ENCODE peak calls at places on chromosome 5, in seven cellular contexts. Y, R, K, Z, Q, A and S are unnamed samples.

GRCh38 chr5:38835887-38836286 is 9.9 kb upstream of the OSMR start:
- DNase-seq in A (no peak), Z (no peak), K (peak; percentile 34), R (no peak), Y (peak; percentile 19), Q (peak; percentile 33), S (no peak)

GRCh38 chr5:72556351-72557146 is 49.3 kb upstream of the ZNF366 start:
- DNase-seq in Q (peak; percentile 56), R (peak; percentile 90), A (peak; percentile 45), Z (peak; percentile 48), Y (peak; percentile 85), K (peak; percentile 74), S (peak; percentile 3)

GRCh38 chr5:39341934-39342333 is 22.4 kb downstream of the C9 start:
- DNase-seq in Z (no peak), A (no peak), R (no peak), Y (no peak), K (no peak), Q (no peak), S (no peak)

GRCh38 chr5:1128977-1129724 is 17.3 kb upstream of the SLC12A7 start:
- DNase-seq in Y (no peak), Q (no peak), A (no peak), R (no peak), K (no peak), Z (no peak), S (no peak)

GRCh38 chr5:144017119-144017518 is 153.3 kb downstream of the YIPF5 start:
- DNase-seq in K (no peak), Y (no peak), A (no peak), R (no peak), Z (no peak), Q (no peak), S (no peak)

GRCh38 chr5:80208337-80208736 is 47.5 kb downstream of the SERINC5 start:
- DNase-seq in R (no peak), A (no peak), K (no peak), Z (no peak), Q (no peak), Y (no peak), S (no peak)

GRCh38 chr5:142143878-142144277 is 35.3 kb downstream of the NDFIP1 start:
- DNase-seq in Q (peak; percentile 58), Y (peak; percentile 58), A (peak; percentile 40), R (no peak), Z (no peak), K (peak; percentile 71), S (peak; percentile 53)

GRCh38 chr5:50576686-50577256 is 89.7 kb upstream of the PARP8 start:
- DNase-seq in Q (no peak), Y (no peak), Z (no peak), K (no peak), A (no peak), R (no peak), S (no peak)

GRCh38 chr5:100706796-100707195 is 171.6 kb downstream of the FAM174A start:
- DNase-seq in Q (no peak), Y (peak; percentile 68), K (peak; percentile 56), A (no peak), Z (no peak), R (no peak), S (peak; percentile 23)

GRCh38 chr5:44845777-44846176 is 37.0 kb downstream of the MRPS30 start:
- DNase-seq in A (no peak), Z (no peak), K (no peak), R (no peak), Y (no peak), Q (no peak), S (no peak)

GRCh38 chr5:76483433-76483832 is 80.3 kb downstream of the IQGAP2 start:
- DNase-seq in Z (no peak), K (no peak), Q (no peak), Y (no peak), R (peak; percentile 66), A (no peak), S (peak; percentile 8)
- H3K4me2 ChIP-seq in Z (no peak overlapping the region), K (no peak overlapping the region), Q (no peak overlapping the region), Y (no peak overlapping the region), R (no peak overlapping the region), A (no peak overlapping the region), S (no peak overlapping the region)

DNA sequence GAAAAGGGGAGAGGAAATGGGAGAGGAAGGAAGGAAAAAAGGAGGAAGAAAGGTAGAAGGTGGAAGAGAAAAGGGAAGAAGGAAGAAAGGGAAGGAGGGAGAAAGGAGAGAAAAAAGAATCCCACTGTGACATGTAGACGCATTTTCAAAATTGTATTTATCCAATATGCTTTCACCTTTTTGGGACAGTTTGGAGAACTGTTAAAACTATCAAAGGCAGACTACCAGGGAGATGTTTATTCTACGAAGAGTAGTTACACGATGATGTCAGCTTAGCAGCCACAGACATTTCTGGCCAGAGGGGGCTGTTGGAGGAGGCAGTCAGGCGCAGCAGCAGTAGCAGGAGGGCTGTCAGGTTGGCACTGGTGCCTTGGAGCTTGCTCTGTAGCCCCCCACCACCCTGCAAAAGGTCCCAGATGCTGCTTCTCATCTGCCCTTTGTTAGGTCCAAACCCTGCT is 203.5 kb downstream of the SLIT3 start:
- DNase-seq in K (no peak), A (no peak), Y (no peak), Z (no peak), Q (peak; percentile 2), R (no peak), S (no peak)
- H3K4me2 ChIP-seq in K (no peak overlapping the region), A (no peak overlapping the region), Y (no peak overlapping the region), Z (no peak overlapping the region), Q (no peak overlapping the region), R (no peak overlapping the region), S (no peak overlapping the region)

DNA sequence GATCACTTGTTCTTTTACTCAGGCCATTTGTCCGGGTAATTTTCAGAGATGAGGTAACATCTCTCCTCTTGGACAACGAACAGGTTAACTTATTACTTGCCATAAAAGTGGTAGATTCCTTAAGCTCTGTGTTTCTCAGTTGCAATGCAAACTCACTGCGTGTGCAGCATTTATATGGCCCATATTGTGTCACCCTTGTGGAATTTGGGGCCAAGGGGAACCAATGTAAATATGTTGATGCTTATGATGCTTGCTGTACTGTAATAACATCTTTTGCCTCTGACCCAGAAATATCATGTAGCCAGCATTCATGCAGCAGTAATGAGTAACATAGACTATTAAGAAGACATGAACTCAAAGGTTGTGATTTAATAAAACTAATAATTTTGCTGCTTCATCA is 175.8 kb downstream of the ADAMTS6 start:
- DNase-seq in A (no peak), K (peak; percentile 82), Y (no peak), Q (peak; percentile 84), R (no peak), Z (no peak), S (no peak)
- H3K4me2 ChIP-seq in A (no peak overlapping the region), K (no peak overlapping the region), Y (no peak overlapping the region), Q (peak overlapping the region; percentile 14), R (no peak overlapping the region), Z (no peak overlapping the region), S (no peak overlapping the region)

DNA sequence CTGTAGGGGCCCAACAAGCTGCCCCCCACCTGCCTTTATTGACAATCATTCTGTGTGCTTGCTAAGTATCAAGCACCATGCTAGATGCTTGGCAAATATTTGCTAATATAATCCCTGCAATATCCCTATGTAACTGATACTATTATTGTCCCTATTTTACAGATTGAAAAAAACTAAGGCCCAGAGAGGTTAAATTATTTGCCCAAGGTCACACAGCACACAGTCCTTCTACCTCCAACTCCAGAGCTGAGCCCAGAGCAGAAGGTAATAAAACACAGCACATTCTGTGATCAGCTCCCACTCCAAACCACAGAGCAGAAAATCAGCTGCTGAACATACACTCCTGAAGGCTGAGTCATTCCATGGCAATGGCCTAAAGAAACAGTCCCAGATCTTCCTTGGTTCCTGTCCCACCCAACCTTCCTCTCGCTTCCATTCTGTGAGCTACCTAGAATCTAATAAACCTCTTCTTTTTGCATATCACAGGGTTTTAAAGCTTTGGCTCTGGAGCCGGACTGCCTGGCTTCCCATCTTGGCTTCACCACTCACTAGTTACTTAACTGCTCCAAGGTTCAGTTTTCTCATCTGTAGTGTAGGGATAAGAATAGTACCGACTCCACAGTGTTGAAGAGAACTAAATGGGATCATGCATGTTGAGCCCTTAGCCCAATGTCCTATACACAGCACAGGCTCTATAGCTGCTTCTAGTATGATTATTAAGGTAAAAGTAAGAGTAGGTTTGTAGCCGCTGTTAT is 66.7 kb upstream of the ADRA1B start:
- DNase-seq in Q (peak; percentile 80), R (no peak), Y (no peak), K (peak; percentile 70), A (no peak), Z (no peak), S (no peak)
- H3K4me2 ChIP-seq in Q (no peak overlapping the region), R (no peak overlapping the region), Y (no peak overlapping the region), K (no peak overlapping the region), A (peak overlapping the region; percentile 32), Z (no peak overlapping the region), S (no peak overlapping the region)